ENCODE peak calls at places on chromosomes 6 and 20, in seven cellular contexts. V is colonic mucosa, C is neural progenitor cell, W is sigmoid colon, H is endothelial cell of umbilical vein, J is fibroblast of villous mesenchyme, D is bronchial epithelial cell. Z is an unnamed sample.

GRCh38 chr6:138035070-138035469 is 72.1 kb downstream of the PERP start:
- DNase-seq in V (no peak), C (no peak), W (no peak), H (no peak), J (no peak), D (peak; percentile 100), Z (no peak)

GRCh38 chr6:85354761-85355618 is 94.9 kb upstream of the NT5E start:
- DNase-seq in V (peak; percentile 84), C (peak; percentile 85), W (peak; percentile 85), H (peak; percentile 78), J (peak; percentile 82), D (peak; percentile 61), Z (no peak)

GRCh38 chr6:18122128-18123093 is at the start of gene NHLRC1:
- DNase-seq in V (peak; percentile 91), C (peak; percentile 77), W (peak; percentile 95), H (peak; percentile 92), J (peak; percentile 89), D (peak; percentile 74), Z (peak; percentile 32)

GRCh38 chr6:44051516-44051915 is 75.7 kb downstream of the MRPL14 start:
- DNase-seq in V (no peak), C (no peak), W (no peak), H (no peak), J (peak; percentile 81), D (peak; percentile 74), Z (no peak)

GRCh38 chr6:18823782-18824386 is 436.7 kb downstream of the RNF144B start:
- DNase-seq in V (peak; percentile 30), C (peak; percentile 76), W (no peak), H (peak; percentile 7), J (peak; percentile 4), D (peak; percentile 23), Z (no peak)

GRCh38 chr6:11632795-11633511 is 95.4 kb downstream of the TMEM170B start:
- DNase-seq in V (no peak), C (peak; percentile 61), W (no peak), H (no peak), J (peak; percentile 39), D (peak; percentile 76), Z (no peak)

GRCh38 chr6:6191476-6191875 is 129.0 kb downstream of the F13A1 start:
- DNase-seq in V (no peak), C (peak; percentile 64), W (no peak), H (no peak), J (no peak), D (no peak), Z (no peak)

GRCh38 chr20:48718914-48719578 is 108.8 kb downstream of the PREX1 start:
- DNase-seq in V (no peak), C (no peak), W (no peak), H (no peak), J (no peak), D (no peak), Z (no peak)

GRCh38 chr6:169249057-169249456 is 4.6 kb downstream of the THBS2 start:
- DNase-seq in V (no peak), C (no peak), W (no peak), H (no peak), J (no peak), D (no peak), Z (no peak)

GRCh38 chr20:39800111-39800510 is 838.0 kb downstream of the DHX35 start:
- DNase-seq in V (no peak), C (no peak), W (no peak), H (no peak), J (peak; percentile 44), D (peak; percentile 92), Z (no peak)

GRCh38 chr6:158706369-158706982 is 56.6 kb downstream of the SYTL3 start:
- DNase-seq in V (peak; percentile 58), C (peak; percentile 46), W (peak; percentile 86), H (peak; percentile 57), J (peak; percentile 84), D (peak; percentile 41), Z (no peak)

GRCh38 chr20:17471606-17472187 is 59.5 kb downstream of the BFSP1 start:
- DNase-seq in V (no peak), C (no peak), W (no peak), H (no peak), J (no peak), D (no peak), Z (no peak)

GRCh38 chr6:37988696-37989095 is 169.2 kb downstream of the ZFAND3 start:
- DNase-seq in V (no peak), C (no peak), W (no peak), H (no peak), J (no peak), D (no peak), Z (no peak)

GRCh38 chr6:39452306-39452705 is 129.8 kb upstream of the KCNK16 start:
- DNase-seq in V (no peak), C (no peak), W (no peak), H (no peak), J (peak; percentile 1), D (peak; percentile 88), Z (peak; percentile 13)

GRCh38 chr20:19947611-19948264 is 69.4 kb upstream of the NAA20 start:
- DNase-seq in V (no peak), C (no peak), W (no peak), H (no peak), J (peak; percentile 88), D (peak; percentile 33), Z (no peak)

GRCh38 chr6:32668226-32668747 is 1.8 kb upstream of the HLA-DQB1 start:
- DNase-seq in V (peak; percentile 45), C (peak; percentile 46), W (no peak), H (no peak), J (peak; percentile 10), D (peak; percentile 83), Z (no peak)

GRCh38 chr6:31272431-31272830 is 539 bp upstream of the HLA-C start:
- DNase-seq in V (peak; percentile 28), C (peak; percentile 8), W (no peak), H (no peak), J (peak; percentile 31), D (no peak), Z (no peak)

GRCh38 chr6:31270788-31271640 is 878 bp downstream of the HLA-C start:
- DNase-seq in V (peak; percentile 75), C (peak; percentile 71), W (peak; percentile 87), H (peak; percentile 47), J (peak; percentile 73), D (peak; percentile 38), Z (no peak)

GRCh38 chr6:31267504-31268371 is 4.2 kb downstream of the HLA-C start:
- DNase-seq in V (peak; percentile 56), C (no peak), W (no peak), H (no peak), J (no peak), D (no peak), Z (no peak)

GRCh38 chr6:31272856-31273626 is 1.1 kb upstream of the HLA-C start:
- DNase-seq in V (no peak), C (peak; percentile 22), W (no peak), H (no peak), J (no peak), D (no peak), Z (no peak)

GRCh38 chr6:31271641-31272357 is at the start of gene HLA-C:
- DNase-seq in V (peak; percentile 94), C (peak; percentile 95), W (peak; percentile 98), H (peak; percentile 96), J (peak; percentile 98), D (peak; percentile 95), Z (peak; percentile 77)
- TF ChIP-seq CTCF in V (no peak), C (no peak), W (no peak), H (no peak), J (peak; percentile 25), D (peak; percentile 8), Z (peak; percentile 31)

DNA sequence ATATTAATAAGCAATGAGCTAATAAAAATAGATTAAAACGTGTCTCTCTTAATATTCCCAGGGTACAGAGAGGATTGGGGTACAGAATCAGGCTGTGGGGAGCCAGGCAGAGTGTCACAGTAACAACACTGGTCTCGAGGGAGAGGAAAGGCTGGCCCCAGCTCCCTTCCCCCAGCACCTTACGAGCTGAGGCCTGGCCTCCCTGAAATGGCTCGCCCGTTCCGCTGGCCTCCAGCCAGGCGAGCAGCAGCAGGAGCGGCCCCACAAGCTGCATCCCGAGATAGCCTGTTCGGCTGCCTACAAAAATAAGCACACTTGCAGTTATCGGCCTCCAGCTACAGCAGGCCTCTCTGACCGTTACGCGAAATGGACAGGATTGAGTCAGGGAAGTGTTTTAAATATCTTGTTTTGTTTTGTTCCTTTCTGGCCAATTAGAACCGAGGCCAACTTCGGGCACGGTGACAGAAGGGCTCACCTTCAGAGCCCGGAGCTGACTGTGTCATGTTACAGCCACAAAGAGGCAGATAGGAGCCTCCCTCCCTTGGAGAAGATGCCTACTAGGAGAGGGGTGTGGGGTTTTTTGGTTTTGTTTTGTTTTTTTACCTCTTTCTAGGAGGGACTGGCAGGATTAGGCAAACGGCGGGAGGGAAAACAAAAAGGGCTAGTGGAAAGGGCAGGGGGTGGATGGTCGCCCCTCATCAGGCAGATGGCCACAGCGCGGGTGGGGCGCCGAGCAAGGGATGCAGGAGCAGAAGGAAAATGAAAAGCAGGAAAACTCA is 4.2 kb upstream of the ZMYND8 start:
- DNase-seq in V (peak; percentile 76), C (peak; percentile 94), W (peak; percentile 96), H (peak; percentile 100), J (peak; percentile 93), D (peak; percentile 81), Z (peak; percentile 62)
- H3K4me3 ChIP-seq in V (no peak overlapping the region), C (peak overlapping the region; percentile 43), W (peak overlapping the region; percentile 13), H (no peak overlapping the region), J (no peak overlapping the region), D (peak overlapping the region; percentile 21), Z (no peak overlapping the region)

GRCh38 chr6:111607279-111607678 is 1.6 kb upstream of the TRAF3IP2 start:
- DNase-seq in V (no peak), C (no peak), W (no peak), H (no peak), J (no peak), D (no peak), Z (no peak)

GRCh38 chr6:111605100-111605748 is 454 bp downstream of the TRAF3IP2 start:
- DNase-seq in V (peak; percentile 58), C (peak; percentile 72), W (peak; percentile 92), H (peak; percentile 77), J (peak; percentile 93), D (peak; percentile 49), Z (peak; percentile 77)

GRCh38 chr6:111603648-111604047 is 2.0 kb downstream of the TRAF3IP2 start:
- DNase-seq in V (no peak), C (no peak), W (no peak), H (no peak), J (no peak), D (peak; percentile 76), Z (no peak)

GRCh38 chr6:111604259-111605099 is 1.2 kb downstream of the TRAF3IP2 start:
- DNase-seq in V (peak; percentile 60), C (peak; percentile 44), W (peak; percentile 94), H (peak; percentile 90), J (peak; percentile 89), D (peak; percentile 73), Z (no peak)

DNA sequence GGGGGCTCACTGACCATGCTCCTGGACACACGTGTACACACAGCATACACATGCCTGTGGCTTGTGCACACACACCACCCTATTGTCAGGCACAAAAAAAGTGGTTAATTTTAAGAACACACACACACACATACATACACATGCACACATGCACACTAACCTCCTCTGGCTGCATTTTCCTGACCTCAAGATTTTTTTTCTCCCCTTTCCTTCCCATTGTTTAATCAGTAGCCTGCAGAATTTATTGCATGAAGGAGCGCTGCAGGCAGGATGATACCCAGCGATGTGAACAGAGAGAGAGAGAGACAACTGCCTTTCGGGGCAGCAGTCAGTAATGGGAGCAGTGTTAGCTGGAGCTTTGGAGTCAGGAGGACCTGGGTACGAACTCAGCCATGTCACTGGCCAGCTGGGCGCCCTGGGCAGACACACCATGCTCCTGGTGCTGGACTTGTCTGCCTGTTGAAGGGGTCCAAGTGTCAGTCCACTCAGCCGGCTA is 990 bp upstream of the TRAF3IP2 start:
- DNase-seq in V (no peak), C (no peak), W (no peak), H (no peak), J (no peak), D (no peak), Z (no peak)
- TF ChIP-seq CTCF in V (no peak), C (no peak), W (no peak), H (no peak), J (no peak), D (no peak), Z (no peak)

GRCh38 chr6:139288496-139289040 is 3.2 kb downstream of the TXLNB start:
- DNase-seq in V (no peak), C (no peak), W (no peak), H (no peak), J (no peak), D (no peak), Z (no peak)
- H3K4me3 ChIP-seq in V (no peak overlapping the region), C (no peak overlapping the region), W (no peak overlapping the region), H (no peak overlapping the region), J (no peak overlapping the region), D (no peak overlapping the region), Z (no peak overlapping the region)

Z was measured in BJ.